ENCODE peak calls at places on chromosome 11, in eight cellular contexts. V, K, R, M, Y, N, T and C are unnamed samples.

GRCh38 chr11:4916581-4916980 is 2.6 kb downstream of the OR51G2 start:
- DNase-seq in M (no peak), R (no peak), Y (no peak), K (no peak), V (no peak), T (no peak), N (no peak), C (no peak)

GRCh38 chr11:134576286-134576685 is 164.2 kb upstream of the B3GAT1 start:
- DNase-seq in R (no peak), N (no peak), Y (no peak), V (no peak), M (no peak), K (no peak), T (no peak), C (no peak)

GRCh38 chr11:95850137-95850536 is 59.8 kb downstream of the CEP57 start:
- DNase-seq in M (no peak), Y (no peak), K (no peak), R (peak; percentile 44), N (no peak), T (no peak), V (no peak), C (no peak)

GRCh38 chr11:134584001-134584561 is 172.0 kb upstream of the B3GAT1 start:
- DNase-seq in N (no peak), Y (no peak), M (no peak), R (no peak), K (no peak), V (no peak), T (no peak), C (no peak)

GRCh38 chr11:3340025-3340424 is 38.9 kb downstream of the ZNF195 start:
- DNase-seq in M (no peak), V (peak; percentile 70), K (no peak), N (no peak), T (no peak), R (peak; percentile 85), Y (no peak), C (no peak)

GRCh38 chr11:8685306-8685705 is 2.7 kb downstream of the RPL27A start:
- DNase-seq in Y (no peak), M (no peak), K (no peak), R (no peak), V (no peak), T (no peak), N (no peak), C (no peak)

GRCh38 chr11:95715777-95716241 is 73.8 kb downstream of the FAM76B start:
- DNase-seq in N (no peak), V (peak; percentile 82), R (no peak), Y (no peak), T (no peak), K (no peak), M (peak; percentile 27), C (no peak)

GRCh38 chr11:47270331-47271271 is 668 bp downstream of the MADD start:
- DNase-seq in T (peak; percentile 4), Y (peak; percentile 21), M (peak; percentile 24), V (peak; percentile 57), K (peak; percentile 41), R (peak; percentile 72), N (no peak), C (peak; percentile 40)

GRCh38 chr11:68594123-68594522 is 90.2 kb upstream of the GAL start:
- DNase-seq in V (no peak), N (no peak), R (no peak), K (no peak), T (no peak), M (no peak), Y (no peak), C (no peak)

GRCh38 chr11:85758026-85758425 is 52.9 kb downstream of the SYTL2 start:
- DNase-seq in R (no peak), T (no peak), V (no peak), Y (no peak), K (no peak), M (no peak), N (no peak), C (no peak)

GRCh38 chr11:16805942-16806341 is 67.5 kb downstream of the C11orf58 start:
- DNase-seq in Y (no peak), N (no peak), R (peak; percentile 24), T (no peak), V (peak; percentile 12), K (no peak), M (no peak), C (no peak)

GRCh38 chr11:14315130-14315529 is 43.9 kb downstream of the RRAS2 start:
- DNase-seq in N (no peak), M (no peak), K (no peak), V (no peak), R (no peak), Y (no peak), T (no peak), C (no peak)

GRCh38 chr11:109123811-109124787 is 297.9 kb upstream of the C11orf87 start:
- DNase-seq in V (no peak), N (peak; percentile 90), M (no peak), R (peak; percentile 4), K (peak; percentile 8), T (no peak), Y (peak; percentile 78), C (peak; percentile 43)

GRCh38 chr11:127866109-127866508 is 721.2 kb downstream of the ETS1 start:
- DNase-seq in Y (no peak), T (no peak), V (no peak), K (no peak), M (no peak), R (no peak), N (no peak), C (no peak)

GRCh38 chr11:114106986-114107385 is 47.5 kb downstream of the ZBTB16 start:
- DNase-seq in K (no peak), N (no peak), V (no peak), T (no peak), M (no peak), Y (no peak), R (no peak), C (no peak)

GRCh38 chr11:100914415-100914814 is 215.2 kb downstream of the PGR start:
- DNase-seq in Y (no peak), M (no peak), T (no peak), K (no peak), N (no peak), R (no peak), V (no peak), C (no peak)